ENCODE peak calls at places on chromosome 6, in nine cellular contexts. Y is NT2/D1; N is brain microvascular endothelial cell; P is fibroblast of lung; A is astrocyte; V is GM23248; S is PC-9; X is bronchial epithelial cell; R is CD8-positive, alpha-beta T cell. J is an unnamed sample.

GRCh38 chr6:17673543-17674254 is 33.0 kb downstream of the NUP153 start:
- DNase-seq in Y (no peak), N (no peak), P (no peak), A (no peak), V (no peak), S (no peak), X (peak), R (no peak), J (no peak)

GRCh38 chr6:143394351-143394750 is 56.1 kb downstream of the ADAT2 start:
- DNase-seq in Y (no peak), N (no peak), P (no peak), A (peak), V (peak), S (no peak), X (no peak), R (no peak), J (no peak)

GRCh38 chr6:144151010-144151727 is 852 bp downstream of the STX11 start:
- DNase-seq in Y (no peak), N (no peak), P (peak), A (no peak), V (peak), S (peak), X (peak), R (peak), J (no peak)

GRCh38 chr6:82239597-82239996 is 7.9 kb downstream of the IBTK start:
- DNase-seq in Y (no peak), N (no peak), P (no peak), A (no peak), V (no peak), S (no peak), X (no peak), R (no peak), J (no peak)

GRCh38 chr6:18488526-18489270 is 101.5 kb downstream of the RNF144B start:
- DNase-seq in Y (no peak), N (peak), P (no peak), A (peak), V (peak), S (no peak), X (peak), R (no peak), J (no peak)

GRCh38 chr6:154167163-154167562 is 128.1 kb downstream of the OPRM1 start:
- DNase-seq in Y (no peak), N (no peak), P (no peak), A (no peak), V (no peak), S (no peak), X (no peak), R (no peak), J (peak)

GRCh38 chr6:169070506-169071176 is 183.0 kb downstream of the THBS2 start:
- DNase-seq in Y (no peak), N (peak), P (peak), A (peak), V (peak), S (peak), X (peak), R (no peak), J (no peak)

GRCh38 chr6:26071135-26071534 is 16.1 kb upstream of the HFE start:
- DNase-seq in Y (no peak), N (no peak), P (peak), A (no peak), V (peak), S (no peak), X (no peak), R (no peak), J (no peak)

GRCh38 chr6:99151634-99152344 is 197.7 kb downstream of the FAXC start:
- DNase-seq in Y (peak), N (peak), P (no peak), A (peak), V (peak), S (peak), X (peak), R (peak), J (no peak)

GRCh38 chr6:125104425-125104824 is 49.1 kb upstream of the TPD52L1 start:
- DNase-seq in Y (no peak), N (peak), P (peak), A (peak), V (peak), S (no peak), X (peak), R (no peak), J (no peak)

GRCh38 chr6:80341330-80341729 is 234.9 kb downstream of the BCKDHB start:
- DNase-seq in Y (no peak), N (peak), P (peak), A (peak), V (peak), S (no peak), X (no peak), R (no peak), J (no peak)

GRCh38 chr6:56450882-56451739 is 191.6 kb downstream of the DST start:
- DNase-seq in Y (no peak), N (peak), P (peak), A (peak), V (peak), S (no peak), X (no peak), R (no peak), J (no peak)

GRCh38 chr6:143969077-143969476 is 39.0 kb downstream of the PLAGL1 start:
- DNase-seq in Y (peak), N (no peak), P (no peak), A (no peak), V (no peak), S (no peak), X (no peak), R (no peak), J (no peak)

GRCh38 chr6:10722570-10722819 is 375 bp upstream of the TMEM14C start:
- DNase-seq in Y (no peak), N (no peak), P (no peak), A (no peak), V (no peak), S (no peak), X (no peak), R (no peak), J (no peak)

GRCh38 chr6:387293-387694 is 4.3 kb upstream of the IRF4 start:
- DNase-seq in Y (no peak), N (no peak), P (peak), A (no peak), V (peak), S (no peak), X (no peak), R (no peak), J (no peak)

GRCh38 chr6:137867685-137868509 is 838 bp downstream of the TNFAIP3 start:
- DNase-seq in Y (no peak), N (no peak), P (peak), A (no peak), V (peak), S (no peak), X (no peak), R (peak), J (no peak)

DNA sequence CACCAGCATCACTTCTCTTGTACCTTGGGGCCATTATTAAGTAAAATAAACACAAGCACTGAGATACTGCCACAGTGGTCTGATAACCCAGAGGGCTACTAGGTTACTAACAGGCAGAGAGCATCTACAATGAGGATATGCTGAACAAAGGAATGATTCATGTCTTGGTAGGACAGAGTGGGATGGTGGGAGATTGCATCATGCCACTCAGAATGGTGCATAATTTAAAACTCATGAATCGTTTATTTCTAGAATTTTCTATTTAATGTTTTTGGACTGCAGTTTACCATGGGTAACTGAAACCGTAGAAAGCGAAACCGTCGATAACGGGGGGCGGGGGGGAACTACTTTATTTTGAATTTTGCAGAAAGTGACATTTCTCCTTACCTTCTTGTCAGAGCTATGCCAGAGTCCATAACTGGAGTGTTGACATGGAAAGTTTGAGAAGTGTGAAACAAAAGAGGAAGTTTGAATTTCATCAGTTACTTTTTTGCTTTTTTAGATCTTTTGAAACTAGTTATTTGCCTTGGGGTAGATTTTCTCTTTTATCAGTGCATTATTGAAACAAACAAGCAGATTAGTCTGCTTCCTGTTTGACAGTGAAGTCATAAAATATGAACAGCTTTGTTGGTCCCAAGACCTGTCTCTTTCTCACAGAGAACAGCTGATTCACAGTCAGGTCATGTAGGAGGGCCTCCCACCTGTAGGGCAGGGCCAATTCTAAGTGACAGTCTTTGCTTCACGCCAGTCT is 124.9 kb downstream of the KLHL32 start:
- DNase-seq in Y (no peak), N (no peak), P (no peak), A (no peak), V (peak), S (no peak), X (peak), R (no peak), J (no peak)
- H3K4me3 ChIP-seq in Y (no peak), N (no peak), P (no peak), A (no peak), V (no peak), S (no peak), X (no peak), R (no peak), J (peak)

DNA sequence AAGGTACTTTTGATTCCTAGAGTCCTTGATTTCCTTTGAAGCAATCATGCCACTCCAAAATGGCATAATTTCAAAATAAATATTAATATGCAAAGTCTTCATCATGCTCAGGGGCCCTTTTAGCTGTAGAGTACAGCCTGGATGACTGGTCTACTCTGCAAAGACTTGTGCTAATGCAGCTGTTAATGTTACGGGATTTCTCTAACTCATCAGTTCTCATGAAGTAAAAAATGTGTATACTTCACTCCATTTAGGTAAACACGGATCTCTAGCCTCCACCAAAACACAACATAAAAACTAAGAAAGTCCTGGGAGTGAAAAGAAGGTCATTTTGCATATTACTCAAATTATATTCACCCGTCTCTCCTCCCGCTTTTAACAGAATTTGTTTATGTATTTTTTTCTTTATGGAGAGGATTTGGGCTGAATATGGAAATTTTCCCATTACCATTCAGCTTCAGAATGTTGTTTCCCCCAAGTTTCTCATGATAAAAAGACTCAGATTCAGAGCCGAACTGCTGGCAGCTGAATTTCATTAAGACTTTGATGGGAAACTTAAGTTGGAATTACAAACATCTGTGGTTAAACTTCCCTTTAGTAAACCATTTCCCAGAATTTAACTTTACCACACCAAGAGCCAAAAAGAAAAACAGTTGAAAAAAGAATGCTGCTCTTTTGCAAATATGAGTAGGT is 8.7 kb downstream of the LAMA4 start:
- DNase-seq in Y (no peak), N (no peak), P (peak), A (peak), V (peak), S (no peak), X (no peak), R (no peak), J (no peak)
- H3K4me3 ChIP-seq in Y (no peak), N (no peak), P (no peak), A (no peak), V (peak), S (no peak), X (no peak), R (no peak), J (no peak)

DNA sequence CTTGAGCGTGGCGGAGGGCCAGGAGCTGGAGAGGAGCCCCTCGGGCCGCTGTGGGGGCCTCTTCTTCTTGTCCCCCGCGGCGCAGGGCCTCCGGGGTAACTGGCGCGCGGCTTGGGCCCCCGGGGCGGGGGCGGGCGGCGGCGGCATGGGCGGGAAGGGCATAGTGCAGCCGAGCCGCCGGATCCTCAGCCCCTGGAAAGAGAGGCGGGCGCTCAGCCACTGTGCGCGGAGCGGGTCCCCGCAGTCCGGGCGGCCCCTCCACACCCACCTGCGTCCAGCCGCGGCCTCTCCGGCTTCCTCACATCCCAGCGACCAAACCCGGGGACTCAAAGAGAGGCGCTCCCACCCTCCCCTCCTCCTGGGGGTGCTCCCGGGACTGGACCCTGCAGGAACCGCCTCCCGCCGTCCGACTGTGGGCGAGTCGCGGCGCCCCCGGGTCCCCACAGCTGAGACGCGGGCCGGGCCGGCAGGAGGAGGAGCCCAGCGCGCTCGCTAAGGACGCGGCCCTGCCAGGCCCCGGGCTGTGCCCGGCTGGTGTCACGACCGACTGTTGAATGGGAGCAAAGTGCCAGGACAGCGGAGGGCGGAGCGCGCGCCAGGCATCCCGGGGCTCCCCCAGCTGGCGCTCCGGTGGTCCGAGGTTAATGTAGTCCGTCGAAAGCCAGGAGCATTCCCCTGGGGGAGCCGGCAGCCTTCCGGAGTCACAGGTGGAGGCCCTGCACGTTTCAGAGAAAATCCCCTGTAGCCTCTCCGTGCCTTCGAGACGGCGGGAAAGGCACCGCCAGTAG is at the start of gene PRR18:
- DNase-seq in Y (no peak), N (no peak), P (no peak), A (no peak), V (peak), S (no peak), X (no peak), R (no peak), J (peak)
- H3K4me3 ChIP-seq in Y (peak), N (peak), P (no peak), A (peak), V (peak), S (no peak), X (peak), R (no peak), J (peak)

DNA sequence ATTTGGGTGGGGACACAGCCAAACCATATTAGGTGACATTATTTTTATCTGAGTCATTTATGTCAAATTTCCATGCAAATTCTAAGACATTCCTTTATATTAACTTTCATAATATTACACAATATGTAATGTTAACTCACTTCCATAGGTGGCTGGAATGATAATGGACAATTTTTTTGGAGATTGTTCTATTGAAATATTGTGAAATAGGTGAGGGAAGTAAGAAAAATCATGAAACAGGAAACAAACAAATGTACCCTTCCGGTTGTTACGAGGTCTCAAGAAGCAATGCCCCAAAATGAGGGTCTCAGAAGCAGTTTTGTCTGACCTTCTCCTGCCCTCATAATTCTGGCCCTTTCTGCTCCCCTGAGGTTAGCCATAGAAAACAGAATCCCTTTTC is 306.5 kb downstream of the HDGFL1 start:
- DNase-seq in Y (no peak), N (no peak), P (no peak), A (no peak), V (no peak), S (no peak), X (no peak), R (no peak), J (no peak)
- H3K4me3 ChIP-seq in Y (no peak), N (no peak), P (no peak), A (no peak), V (no peak), S (no peak), X (no peak), R (no peak), J (no peak)

GRCh38 chr6:35491558-35492541 is 5.0 kb downstream of the TEAD3 start:
- DNase-seq in Y (no peak), N (no peak), P (peak), A (no peak), V (no peak), S (peak), X (no peak), R (no peak), J (no peak)

GRCh38 chr6:35488517-35488862 is 8.4 kb downstream of the TEAD3 start:
- DNase-seq in Y (no peak), N (no peak), P (no peak), A (no peak), V (no peak), S (no peak), X (no peak), R (no peak), J (no peak)

GRCh38 chr6:35489066-35489465 is 7.8 kb downstream of the TEAD3 start:
- DNase-seq in Y (no peak), N (no peak), P (no peak), A (no peak), V (no peak), S (no peak), X (peak), R (no peak), J (no peak)

GRCh38 chr6:35490821-35491557 is 5.9 kb downstream of the TEAD3 start:
- DNase-seq in Y (no peak), N (no peak), P (no peak), A (no peak), V (no peak), S (no peak), X (no peak), R (no peak), J (no peak)

GRCh38 chr6:35489995-35490791 is 6.7 kb downstream of the TEAD3 start:
- DNase-seq in Y (peak), N (no peak), P (peak), A (peak), V (peak), S (no peak), X (peak), R (no peak), J (no peak)
- H3K4me3 ChIP-seq in Y (peak), N (peak), P (no peak), A (peak), V (peak), S (no peak), X (no peak), R (no peak), J (no peak)

GRCh38 chr6:69825904-69826303 is 29.1 kb upstream of the LMBRD1 start:
- DNase-seq in Y (no peak), N (peak), P (peak), A (peak), V (peak), S (no peak), X (peak), R (no peak), J (no peak)
- H3K4me3 ChIP-seq in Y (no peak), N (no peak), P (no peak), A (no peak), V (no peak), S (no peak), X (no peak), R (no peak), J (no peak)

GRCh38 chr6:31210842-31211241 is 40.4 kb upstream of the POU5F1 start:
- DNase-seq in Y (no peak), N (no peak), P (no peak), A (no peak), V (no peak), S (no peak), X (no peak), R (no peak), J (no peak)

GRCh38 chr6:31214516-31214915 is 44.0 kb upstream of the POU5F1 start:
- DNase-seq in Y (no peak), N (no peak), P (no peak), A (no peak), V (no peak), S (no peak), X (peak), R (no peak), J (no peak)

GRCh38 chr6:31216208-31216898 is 45.9 kb upstream of the POU5F1 start:
- DNase-seq in Y (no peak), N (no peak), P (no peak), A (no peak), V (no peak), S (no peak), X (peak), R (no peak), J (no peak)
- H3K4me3 ChIP-seq in Y (no peak), N (no peak), P (no peak), A (no peak), V (no peak), S (no peak), X (no peak), R (no peak), J (no peak)